ENCODE peak calls at places on chromosomes 7 and 10, in five cellular contexts. O is A549, D is coronary artery, Y is AG10803, K is psoas muscle. J is an unnamed sample.

GRCh38 chr10:120715214-120715613 is 135.9 kb upstream of the WDR11 start:
- DNase-seq in O (no peak), D (no peak), Y (no peak), K (no peak), J (no peak)

GRCh38 chr7:22348379-22348778 is 8.6 kb downstream of the RAPGEF5 start:
- DNase-seq in O (no peak), D (no peak), Y (no peak), K (no peak), J (no peak)

GRCh38 chr7:1355568-1356340 is 103.5 kb downstream of the MICALL2 start:
- DNase-seq in O (no peak), D (no peak), Y (no peak), K (peak), J (no peak)

GRCh38 chr7:28573059-28573553 is 160.8 kb downstream of the CREB5 start:
- DNase-seq in O (no peak), D (no peak), Y (peak), K (no peak), J (peak)

GRCh38 chr10:17229717-17229966 is 1.6 kb downstream of the VIM start:
- DNase-seq in O (no peak), D (no peak), Y (no peak), K (no peak), J (no peak)

GRCh38 chr7:157502701-157503111 is 165.9 kb downstream of the DNAJB6 start:
- DNase-seq in O (no peak), D (no peak), Y (no peak), K (peak), J (no peak)

GRCh38 chr7:1694551-1694950 is 24.5 kb downstream of the ELFN1 start:
- DNase-seq in O (no peak), D (peak), Y (no peak), K (peak), J (peak)

GRCh38 chr7:135253851-135254815 is 20.5 kb downstream of the STRA8 start:
- DNase-seq in O (peak), D (peak), Y (peak), K (peak), J (peak)

GRCh38 chr7:56097700-56098099 is 4.9 kb upstream of the PHKG1 start:
- DNase-seq in O (no peak), D (no peak), Y (peak), K (no peak), J (no peak)

GRCh38 chr10:60405172-60405571 is 15.5 kb upstream of the ANK3 start:
- DNase-seq in O (no peak), D (no peak), Y (no peak), K (no peak), J (no peak)

GRCh38 chr7:55129409-55130078 is 110.7 kb downstream of the EGFR start:
- DNase-seq in O (peak), D (no peak), Y (peak), K (no peak), J (no peak)

GRCh38 chr7:67100956-67101361 is 104.3 kb downstream of the TYW1 start:
- DNase-seq in O (no peak), D (no peak), Y (no peak), K (no peak), J (no peak)

GRCh38 chr7:35865287-35865686 is 64.4 kb downstream of the SEPTIN7 start:
- DNase-seq in O (no peak), D (no peak), Y (no peak), K (no peak), J (no peak)

GRCh38 chr10:94129393-94130130 is 135.8 kb downstream of the PLCE1 start:
- DNase-seq in O (peak), D (no peak), Y (peak), K (no peak), J (no peak)

GRCh38 chr10:47305566-47305965 is 5.6 kb downstream of the GDF10 start:
- DNase-seq in O (no peak), D (no peak), Y (no peak), K (no peak), J (no peak)

GRCh38 chr10:99788598-99789259 is 6.3 kb downstream of the ABCC2 start:
- DNase-seq in O (no peak), D (no peak), Y (peak), K (no peak), J (no peak)

GRCh38 chr10:58157076-58157766 is 110.5 kb downstream of the IPMK start:
- DNase-seq in O (no peak), D (no peak), Y (peak), K (no peak), J (no peak)

GRCh38 chr7:39910108-39910869 is 39.8 kb upstream of the CDK13 start:
- DNase-seq in O (no peak), D (no peak), Y (peak), K (peak), J (no peak)

GRCh38 chr10:208616-209015 is 73.4 kb downstream of the ZMYND11 start:
- DNase-seq in O (no peak), D (no peak), Y (no peak), K (no peak), J (no peak)

GRCh38 chr7:68892211-68892610 is 706.1 kb upstream of the AUTS2 start:
- DNase-seq in O (peak), D (no peak), Y (peak), K (no peak), J (no peak)

GRCh38 chr7:24825931-24826661 is 68.8 kb upstream of the GSDME start:
- DNase-seq in O (peak), D (no peak), Y (peak), K (no peak), J (no peak)

GRCh38 chr10:132591166-132591971 is 53.8 kb downstream of the INPP5A start:
- DNase-seq in O (peak), D (peak), Y (peak), K (peak), J (no peak)
- H3K4me3 ChIP-seq in O (no peak), D (peak), Y (no peak), K (peak), J (no peak)

GRCh38 chr7:122913608-122914007 is 27.3 kb upstream of the CADPS2 start:
- DNase-seq in O (no peak), D (no peak), Y (no peak), K (no peak), J (no peak)
- H3K4me3 ChIP-seq in O (no peak), D (no peak), Y (no peak), K (no peak), J (no peak)

GRCh38 chr7:144827581-144828139 is 8.2 kb downstream of the TPK1 start:
- DNase-seq in O (no peak), D (no peak), Y (peak), K (no peak), J (no peak)
- H3K4me3 ChIP-seq in O (no peak), D (peak), Y (no peak), K (no peak), J (no peak)

GRCh38 chr10:123935680-123936079 is 44.1 kb upstream of the CPXM2 start:
- DNase-seq in O (no peak), D (no peak), Y (no peak), K (no peak), J (no peak)
- H3K4me3 ChIP-seq in O (no peak), D (no peak), Y (no peak), K (no peak), J (no peak)

DNA sequence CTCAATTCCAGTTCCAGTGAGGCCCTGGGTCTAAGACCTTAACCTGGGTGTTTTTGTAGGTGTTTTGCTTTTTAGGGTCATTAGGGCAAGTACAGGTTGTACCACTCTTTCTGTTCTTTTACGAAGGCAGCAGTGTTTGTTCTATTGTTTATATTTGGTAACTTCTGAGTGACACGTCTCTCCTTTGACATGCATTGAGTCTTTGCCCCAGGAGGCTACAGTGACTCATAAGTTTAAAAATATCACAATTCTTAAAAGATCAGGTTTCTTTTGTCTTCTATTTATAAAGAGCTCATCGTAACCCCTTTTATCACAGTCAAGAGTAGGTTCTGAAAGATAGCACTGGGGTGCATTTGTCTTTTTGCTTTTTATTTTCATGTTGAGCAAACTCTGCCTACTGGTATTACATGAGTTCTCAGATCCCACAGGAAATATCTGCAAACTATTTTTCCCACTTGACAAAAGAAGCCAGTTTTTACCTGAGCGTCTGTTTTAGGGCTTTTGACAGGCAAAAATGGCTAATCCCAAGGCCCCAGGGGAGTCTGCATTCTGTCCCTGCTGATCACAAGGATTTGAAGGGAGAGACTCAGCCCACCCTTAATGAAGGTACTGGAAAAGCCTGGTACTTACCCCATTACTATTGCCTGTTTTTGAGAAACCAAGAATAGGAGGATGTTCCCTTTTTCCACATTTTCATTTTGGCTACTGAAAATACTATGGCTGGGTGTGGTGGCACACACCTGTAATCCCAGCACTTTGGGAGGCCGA is 7.9 kb downstream of the NUDT13 start:
- DNase-seq in O (no peak), D (no peak), Y (no peak), K (no peak), J (no peak)
- H3K4me3 ChIP-seq in O (no peak), D (no peak), Y (no peak), K (peak), J (no peak)

DNA sequence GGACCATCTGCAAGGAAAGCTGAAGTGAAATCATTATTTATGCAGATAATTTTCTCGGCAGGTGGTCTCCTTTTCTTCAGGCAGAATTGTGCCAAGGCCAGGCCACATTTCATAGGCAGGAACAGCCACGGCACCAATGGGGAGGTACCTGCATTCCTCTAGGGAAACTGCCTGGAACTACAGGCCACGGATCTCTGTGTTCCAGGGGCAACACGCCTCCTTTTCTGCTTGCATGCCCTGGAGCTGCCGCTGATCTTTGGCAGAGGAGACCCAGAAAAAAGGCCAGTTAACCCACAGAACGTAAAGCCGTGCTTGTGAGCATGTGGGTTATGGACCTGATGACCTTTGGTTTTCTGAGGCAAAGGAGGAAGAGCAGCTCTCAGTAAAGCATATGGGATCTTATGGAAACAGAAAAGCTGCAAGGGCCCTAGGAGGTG is 111.1 kb upstream of the KIAA1217 start:
- DNase-seq in O (no peak), D (no peak), Y (no peak), K (no peak), J (no peak)
- H3K4me3 ChIP-seq in O (no peak), D (no peak), Y (no peak), K (no peak), J (no peak)